ENCODE peak calls at places on chromosomes 5 and 9, in four cellular contexts. Q is HEK293T, X is nucleus accumbens, I is aorta. D is an unnamed sample.

GRCh38 chr5:158640581-158640980 is 459.1 kb downstream of the EBF1 start:
- DNase-seq in Q (peak; percentile 10), X (no peak), I (no peak), D (no peak)

GRCh38 chr9:119318371-119318770 is 50.9 kb downstream of the BRINP1 start:
- DNase-seq in Q (no peak), X (peak; percentile 35), I (no peak), D (no peak)

GRCh38 chr5:170896779-170897178 is 35.0 kb downstream of the RANBP17 start:
- DNase-seq in Q (peak; percentile 56), X (peak; percentile 2), I (no peak), D (no peak)

GRCh38 chr5:72154076-72154756 is 46.9 kb downstream of the MAP1B start:
- DNase-seq in Q (no peak), X (no peak), I (no peak), D (no peak)

GRCh38 chr5:14138608-14139540 is 4.3 kb upstream of the TRIO start:
- DNase-seq in Q (no peak), X (no peak), I (no peak), D (no peak)

GRCh38 chr9:34989946-34990635 is 546 bp downstream of the DNAJB5 start:
- DNase-seq in Q (peak; percentile 68), X (no peak), I (peak; percentile 94), D (no peak)

GRCh38 chr5:136427421-136427820 is 62.1 kb upstream of the TRPC7 start:
- DNase-seq in Q (no peak), X (no peak), I (no peak), D (no peak)

GRCh38 chr5:17020586-17021362 is 84.7 kb upstream of the MYO10 start:
- DNase-seq in Q (no peak), X (no peak), I (no peak), D (no peak)

GRCh38 chr5:64811050-64811640 is 42.4 kb downstream of the CWC27 start:
- DNase-seq in Q (peak; percentile 25), X (no peak), I (no peak), D (no peak)

GRCh38 chr5:61667523-61668229 is 335.6 kb downstream of the ZSWIM6 start:
- DNase-seq in Q (no peak), X (peak; percentile 42), I (no peak), D (no peak)

GRCh38 chr9:109027176-109027575 is 13.9 kb upstream of the CTNNAL1 start:
- DNase-seq in Q (no peak), X (no peak), I (no peak), D (no peak)

GRCh38 chr5:3077684-3078083 is 326.2 kb upstream of the IRX2 start:
- DNase-seq in Q (no peak), X (no peak), I (no peak), D (no peak)

GRCh38 chr5:85077581-85077980 is 692.9 kb upstream of the EDIL3 start:
- DNase-seq in Q (no peak), X (no peak), I (no peak), D (no peak)

GRCh38 chr9:129509508-129509907 is 111.4 kb downstream of the C9orf50 start:
- DNase-seq in Q (no peak), X (no peak), I (peak; percentile 33), D (no peak)

GRCh38 chr9:93996863-93997262 is 41.7 kb upstream of the BARX1 start:
- DNase-seq in Q (no peak), X (no peak), I (no peak), D (no peak)

GRCh38 chr5:109080896-109081295 is 328.9 kb downstream of the PJA2 start:
- DNase-seq in Q (no peak), X (no peak), I (no peak), D (no peak)

GRCh38 chr5:74865799-74866652 is at the start of gene FAM169A:
- DNase-seq in Q (peak; percentile 61), X (no peak), I (peak; percentile 75), D (no peak)

GRCh38 chr9:76374702-76375543 is 19.3 kb downstream of the RFK start:
- DNase-seq in Q (peak; percentile 41), X (no peak), I (peak; percentile 82), D (no peak)

GRCh38 chr9:109250311-109250741 is 70.5 kb downstream of the EPB41L4B start:
- DNase-seq in Q (no peak), X (no peak), I (no peak), D (no peak)

GRCh38 chr5:144318011-144318410 is 147.3 kb downstream of the KCTD16 start:
- DNase-seq in Q (no peak), X (no peak), I (no peak), D (no peak)

GRCh38 chr9:81113408-81114124 is 575.8 kb downstream of the TLE1 start:
- DNase-seq in Q (no peak), X (no peak), I (no peak), D (no peak)